ENCODE peak calls at places on chromosomes 1 and 21, in seven cellular contexts. L is breast epithelium, S is K562, A is Panc1, O is suprapubic skin, I is sigmoid colon, C is spleen. J is an unnamed sample.

GRCh38 chr1:181655756-181656155 is 172.4 kb downstream of the CACNA1E start:
- DNase-seq in I (no peak), A (no peak), C (no peak), S (no peak), L (no peak), O (no peak), J (no peak)

GRCh38 chr1:53156783-53157182 is 14.3 kb upstream of the SLC1A7 start:
- DNase-seq in I (no peak), S (no peak), C (no peak), O (no peak), L (no peak), A (no peak), J (no peak)

GRCh38 chr1:170162385-170163226 is 16.8 kb downstream of the NTMT2 start:
- DNase-seq in A (no peak), I (no peak), L (no peak), O (no peak), S (no peak), C (no peak), J (no peak)

GRCh38 chr1:52424238-52424637 is 19.8 kb downstream of the PRPF38A start:
- DNase-seq in I (no peak), A (no peak), O (no peak), L (no peak), C (no peak), S (peak; percentile 30), J (no peak)

GRCh38 chr1:6241107-6241886 is 2.7 kb upstream of the HES3 start:
- DNase-seq in O (no peak), I (no peak), A (no peak), L (no peak), S (no peak), C (no peak), J (no peak)

GRCh38 chr1:179126338-179127060 is 44.6 kb downstream of the TOR3A start:
- DNase-seq in I (no peak), A (no peak), S (no peak), L (no peak), O (no peak), C (no peak), J (no peak)

GRCh38 chr21:40158356-40158755 is 291.1 kb downstream of the PCP4 start:
- DNase-seq in S (no peak), L (no peak), I (no peak), O (no peak), C (no peak), A (no peak), J (no peak)

GRCh38 chr1:60921175-60921574 is 161.2 kb upstream of the NFIA start:
- DNase-seq in O (no peak), I (no peak), A (no peak), S (no peak), C (no peak), L (no peak), J (no peak)

GRCh38 chr1:205458777-205459566 is 3.1 kb upstream of the BLACAT1 start:
- DNase-seq in C (no peak), O (no peak), A (no peak), S (peak; percentile 65), L (no peak), I (no peak), J (no peak)

GRCh38 chr1:38005195-38006007 is at the start of gene FHL3:
- DNase-seq in S (peak; percentile 96), L (no peak), I (peak; percentile 86), O (peak; percentile 84), A (no peak), C (peak; percentile 87), J (no peak)

GRCh38 chr1:63272811-63273210 is 49.6 kb upstream of the FOXD3 start:
- DNase-seq in L (no peak), I (no peak), A (no peak), C (no peak), S (no peak), O (no peak), J (no peak)

GRCh38 chr21:28069446-28069845 is 923.2 kb downstream of the LTN1 start:
- DNase-seq in I (no peak), C (no peak), L (no peak), S (no peak), A (no peak), O (no peak), J (no peak)

GRCh38 chr1:63891211-63891610 is 117.4 kb downstream of the ROR1 start:
- DNase-seq in L (no peak), O (no peak), A (no peak), C (no peak), I (no peak), S (no peak), J (no peak)

GRCh38 chr1:109790735-109791494 is 27.2 kb upstream of the EPS8L3 start:
- DNase-seq in S (peak; percentile 79), L (peak; percentile 30), I (peak; percentile 61), A (no peak), C (peak; percentile 94), O (peak; percentile 78), J (no peak)

GRCh38 chr1:66434096-66434495 is 99.9 kb upstream of the SGIP1 start:
- DNase-seq in I (no peak), A (no peak), S (no peak), L (no peak), C (no peak), O (no peak), J (no peak)

GRCh38 chr1:153527023-153527724 is 8.6 kb downstream of the S100A6 start:
- DNase-seq in L (no peak), S (no peak), A (no peak), C (peak; percentile 12), O (no peak), I (no peak), J (no peak)

GRCh38 chr1:212030936-212031528 is 4.3 kb downstream of the INTS7 start:
- DNase-seq in C (no peak), I (no peak), O (no peak), S (peak; percentile 24), A (no peak), L (no peak), J (no peak)

GRCh38 chr1:82894635-82895034 is 1093.9 kb downstream of the ADGRL2 start:
- DNase-seq in S (no peak), O (no peak), I (no peak), L (no peak), C (no peak), A (no peak), J (no peak)
- TF ChIP-seq POLR2AphosphoS5 in S (no peak), O (no peak), I (no peak), L (no peak), C (no peak), A (no peak), J (no peak)

DNA sequence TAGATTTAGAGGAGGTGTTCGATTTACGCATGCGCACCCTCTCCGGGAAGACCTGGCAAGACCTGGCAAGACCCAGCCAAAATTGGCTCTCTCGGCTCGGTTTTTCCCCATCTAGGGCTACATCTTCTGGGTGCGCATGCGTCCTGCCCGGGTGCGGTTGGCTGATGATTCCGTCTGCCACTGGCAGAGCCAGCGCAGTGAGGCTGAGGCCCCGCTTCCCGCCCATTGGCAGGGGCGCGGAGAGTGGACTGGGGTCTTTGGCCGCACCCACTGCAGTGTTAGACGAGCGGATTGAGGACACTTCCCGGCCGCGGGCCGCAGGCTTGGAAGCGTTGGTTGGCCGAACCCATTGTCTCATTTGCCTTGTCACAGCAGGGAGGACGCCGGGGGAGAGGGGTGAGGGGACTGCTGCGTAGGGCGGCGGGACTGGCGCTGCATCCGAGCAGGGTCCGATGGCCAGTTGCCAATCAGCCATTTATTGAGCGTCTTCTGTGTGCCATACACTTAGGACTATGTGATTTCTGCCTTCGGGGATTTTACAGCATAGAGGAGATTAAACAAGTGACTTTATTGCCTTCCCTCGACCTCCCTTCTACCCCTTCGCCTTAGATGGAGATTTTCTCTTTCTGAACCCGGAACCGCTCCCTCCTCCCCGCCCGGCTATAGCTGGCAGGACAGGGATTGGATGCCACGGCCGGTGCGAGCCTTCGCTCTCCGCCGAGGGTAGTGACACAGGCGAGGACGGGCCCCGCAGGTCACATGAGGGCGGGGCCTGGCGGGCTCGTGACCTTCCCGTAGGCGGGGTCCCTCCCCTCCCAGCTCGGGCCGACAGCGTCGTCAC is 43.7 kb downstream of the MEF2D start:
- DNase-seq in S (peak; percentile 92), I (peak; percentile 100), A (peak; percentile 95), C (peak; percentile 98), O (peak; percentile 99), L (peak; percentile 99), J (peak; percentile 100)
- TF ChIP-seq POLR2AphosphoS5 in S (no peak), I (peak; percentile 95), A (peak; percentile 87), C (peak; percentile 98), O (peak; percentile 81), L (peak; percentile 91), J (peak; percentile 100)

DNA sequence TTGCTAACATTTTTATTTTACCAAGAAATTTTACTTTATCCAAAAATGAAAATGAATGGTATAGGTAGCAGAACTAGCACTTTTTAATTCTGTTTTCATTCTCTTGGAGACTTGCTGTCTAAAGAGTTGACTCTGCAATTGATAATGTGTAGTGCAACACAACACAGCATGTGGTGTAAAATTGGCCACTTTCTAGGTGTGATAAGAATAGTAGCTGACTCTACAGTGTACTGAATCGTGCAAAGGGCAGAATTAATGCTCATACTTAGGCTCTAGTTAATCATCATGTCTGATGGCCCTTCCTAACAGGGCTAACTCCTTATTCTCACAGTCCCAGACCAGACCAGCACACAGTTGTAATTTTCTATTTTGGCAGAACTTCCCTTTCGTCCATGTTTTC is 140.5 kb downstream of the NEK7 start:
- DNase-seq in O (no peak), I (no peak), C (no peak), A (no peak), L (no peak), S (no peak), J (no peak)
- TF ChIP-seq POLR2AphosphoS5 in O (no peak), I (no peak), C (no peak), A (no peak), L (no peak), S (no peak), J (no peak)

GRCh38 chr1:244860914-244861610 is 3.3 kb downstream of the HNRNPU start:
- DNase-seq in S (no peak), O (no peak), I (no peak), L (no peak), C (no peak), A (no peak), J (no peak)
- TF ChIP-seq POLR2AphosphoS5 in S (no peak), O (no peak), I (no peak), L (no peak), C (no peak), A (no peak), J (no peak)

DNA sequence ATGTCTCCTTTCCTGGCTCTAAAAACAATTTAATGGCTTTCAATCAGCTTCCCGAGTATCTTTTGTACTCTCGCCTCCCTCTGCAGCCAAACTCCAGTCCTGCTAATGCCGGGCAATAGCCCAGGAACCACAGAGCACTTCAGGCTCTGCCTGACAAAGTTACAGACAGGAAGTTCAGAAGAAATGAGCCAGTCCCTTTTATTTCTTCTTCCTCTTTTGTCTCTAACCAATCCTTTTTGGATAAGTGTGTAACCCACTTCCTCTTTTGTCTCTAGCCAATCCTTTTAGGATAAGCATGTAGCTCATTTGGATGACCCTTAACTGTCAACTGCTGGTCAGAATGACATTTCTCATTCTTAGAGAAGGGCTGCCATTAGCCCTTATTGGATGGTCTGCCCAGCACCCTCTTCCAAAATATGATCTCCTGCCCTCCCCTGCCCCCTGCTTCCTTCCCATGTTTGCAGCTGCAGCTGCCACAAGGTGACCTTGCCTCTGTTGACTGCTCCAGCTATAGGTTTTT is 6.4 kb upstream of the DOP1B start:
- DNase-seq in L (no peak), I (peak; percentile 84), C (no peak), A (no peak), S (no peak), O (no peak), J (no peak)
- TF ChIP-seq POLR2AphosphoS5 in L (no peak), I (peak; percentile 18), C (no peak), A (no peak), S (no peak), O (no peak), J (peak; percentile 22)